ENCODE peak calls at places on chromosomes 11 and 22, in ten cellular contexts. Y is fibroblast of the aortic adventitia, Z is AG09309, U is esophagus squamous epithelium, J is nephron progenitor cell, C is AG04450, E is heart right ventricle, I is astrocyte of the cerebellum, N is fibroblast of pulmonary artery, R is epithelial cell of esophagus. L is an unnamed sample.

GRCh38 chr22:49255154-49255553 is 572.5 kb downstream of the BRD1 start:
- DNase-seq in Y (no peak), I (no peak), Z (no peak), R (no peak), J (no peak), E (no peak), C (no peak), U (no peak), N (no peak), L (no peak)

GRCh38 chr22:34403667-34404066 is 483.4 kb upstream of the LARGE1 start:
- DNase-seq in U (no peak), C (no peak), J (no peak), E (no peak), I (no peak), Y (no peak), N (no peak), R (no peak), Z (no peak), L (no peak)

GRCh38 chr22:50628543-50629134 is 687 bp upstream of the ARSA start:
- DNase-seq in E (no peak), C (no peak), Y (no peak), R (no peak), I (no peak), J (no peak), U (no peak), Z (no peak), N (no peak), L (no peak)

GRCh38 chr22:42937164-42937854 is 77.6 kb downstream of the PACSIN2 start:
- DNase-seq in I (peak), Z (peak), U (no peak), C (no peak), R (peak), E (no peak), J (no peak), N (peak), Y (peak), L (peak)

GRCh38 chr11:113384551-113384950 is 3.0 kb upstream of the ANKK1 start:
- DNase-seq in Y (peak), J (no peak), E (no peak), U (no peak), N (peak), I (peak), R (peak), C (peak), Z (peak), L (peak)

GRCh38 chr22:19503869-19504268 is 20.3 kb downstream of the CLDN5 start:
- DNase-seq in Z (no peak), N (no peak), J (no peak), R (no peak), Y (no peak), I (no peak), C (no peak), U (no peak), E (no peak), L (no peak)

GRCh38 chr11:106278391-106278790 is 200.9 kb downstream of the AASDHPPT start:
- DNase-seq in J (no peak), Y (peak), C (no peak), I (no peak), N (peak), R (no peak), Z (peak), E (no peak), U (no peak), L (peak)

GRCh38 chr22:19766506-19767426 is 6.2 kb downstream of the TBX1 start:
- DNase-seq in U (no peak), N (no peak), J (peak), C (no peak), R (peak), E (peak), Y (no peak), I (no peak), Z (no peak), L (no peak)

GRCh38 chr11:133974836-133975235 is 18.1 kb upstream of the IGSF9B start:
- DNase-seq in U (no peak), I (no peak), J (no peak), Y (no peak), N (no peak), R (no peak), E (no peak), C (no peak), Z (no peak), L (no peak)

GRCh38 chr11:27705873-27706820 is 5.9 kb upstream of the BDNF start:
- DNase-seq in R (peak), Z (no peak), E (no peak), I (no peak), Y (peak), C (no peak), J (peak), N (peak), U (no peak), L (peak)

GRCh38 chr22:44448271-44448780 is 49.7 kb downstream of the RTL6 start:
- DNase-seq in C (peak), N (peak), Z (peak), U (no peak), I (peak), J (no peak), E (peak), R (peak), Y (peak), L (peak)

GRCh38 chr11:110524227-110524626 is 94.5 kb downstream of the FDX1 start:
- DNase-seq in Z (peak), U (no peak), E (no peak), I (no peak), N (peak), C (peak), R (peak), J (no peak), Y (peak), L (peak)

GRCh38 chr11:13000116-13000515 is 9.0 kb upstream of the RASSF10 start:
- DNase-seq in R (no peak), U (no peak), N (no peak), Z (no peak), J (no peak), Y (no peak), C (no peak), E (no peak), I (no peak), L (no peak)

GRCh38 chr22:19749876-19750275 is 10.7 kb upstream of the TBX1 start:
- DNase-seq in J (no peak), E (no peak), R (no peak), Z (no peak), Y (no peak), C (no peak), U (no peak), I (no peak), N (no peak), L (no peak)

GRCh38 chr22:24153353-24153752 is 27.9 kb upstream of the SUSD2 start:
- DNase-seq in C (no peak), J (no peak), Z (no peak), U (no peak), E (no peak), Y (no peak), I (no peak), N (peak), R (no peak), L (no peak)

GRCh38 chr11:32231909-32232493 is 141.1 kb downstream of the RCN1 start:
- DNase-seq in Y (peak), R (peak), J (peak), C (no peak), Z (no peak), N (peak), U (no peak), E (no peak), I (no peak), L (peak)

GRCh38 chr11:100353083-100353482 is 334.0 kb upstream of the ARHGAP42 start:
- DNase-seq in R (peak), C (no peak), U (no peak), N (no peak), E (no peak), Y (no peak), I (no peak), J (no peak), Z (no peak), L (no peak)

GRCh38 chr11:64887757-64888405 is 9.5 kb upstream of the EHD1 start:
- DNase-seq in J (peak), Y (peak), R (peak), Z (no peak), I (no peak), N (peak), U (no peak), E (peak), C (no peak), L (peak)

GRCh38 chr22:23828800-23829680 is 9.8 kb downstream of the DERL3 start:
- DNase-seq in Y (no peak), J (no peak), N (no peak), E (no peak), R (no peak), I (no peak), C (no peak), Z (no peak), U (no peak), L (no peak)

GRCh38 chr11:124199702-124200101 is 16.6 kb downstream of the OR10D3 start:
- DNase-seq in J (no peak), N (peak), U (no peak), Z (no peak), C (no peak), Y (no peak), E (no peak), I (peak), R (peak), L (peak)

GRCh38 chr11:128632151-128632791 is 44.9 kb upstream of the ETS1 start:
- DNase-seq in E (no peak), N (peak), Y (peak), U (no peak), I (peak), J (peak), Z (peak), C (peak), R (peak), L (peak)

GRCh38 chr11:132559371-132560036 is 972.8 kb downstream of the OPCML start:
- DNase-seq in C (no peak), Y (no peak), U (no peak), J (no peak), I (no peak), N (no peak), R (no peak), Z (no peak), E (no peak), L (no peak)

GRCh38 chr22:45615364-45615763 is 56.3 kb upstream of the ATXN10 start:
- DNase-seq in U (no peak), N (no peak), E (no peak), Z (no peak), Y (no peak), I (no peak), C (no peak), J (no peak), R (no peak), L (no peak)

GRCh38 chr11:33449798-33450197 is 192.6 kb downstream of the HIPK3 start:
- DNase-seq in N (peak), Z (no peak), R (no peak), E (no peak), U (no peak), J (no peak), C (no peak), I (no peak), Y (peak), L (no peak)

GRCh38 chr11:77051511-77051910 is 15.3 kb upstream of the CAPN5 start:
- DNase-seq in Y (no peak), E (no peak), U (no peak), Z (no peak), I (no peak), N (peak), C (no peak), R (no peak), J (no peak), L (peak)

GRCh38 chr11:130527648-130528300 is 79.3 kb downstream of the ADAMTS15 start:
- DNase-seq in N (peak), R (no peak), C (no peak), E (peak), Y (peak), J (no peak), U (no peak), Z (no peak), I (no peak), L (no peak)

GRCh38 chr22:35021166-35021565 is 44.8 kb upstream of the ISX start:
- DNase-seq in C (no peak), U (no peak), Y (no peak), N (no peak), R (no peak), E (no peak), I (no peak), Z (no peak), J (no peak), L (no peak)

GRCh38 chr11:18524248-18524647 is 2.5 kb downstream of the TSG101 start:
- DNase-seq in U (no peak), J (no peak), E (no peak), C (no peak), Y (no peak), I (no peak), N (no peak), Z (no peak), R (no peak), L (no peak)

GRCh38 chr11:18526130-18526520 is 617 bp downstream of the TSG101 start:
- DNase-seq in N (no peak), J (no peak), I (no peak), Z (no peak), R (no peak), U (no peak), E (no peak), Y (peak), C (no peak), L (no peak)

GRCh38 chr11:18521123-18521522 is 5.6 kb downstream of the TSG101 start:
- DNase-seq in Y (no peak), I (no peak), N (no peak), J (no peak), E (no peak), U (no peak), Z (no peak), R (no peak), C (no peak), L (no peak)

GRCh38 chr11:18523079-18523478 is 3.7 kb downstream of the TSG101 start:
- DNase-seq in J (no peak), U (no peak), R (peak), Z (no peak), C (no peak), I (no peak), N (no peak), Y (no peak), E (no peak), L (peak)

GRCh38 chr11:18522388-18522787 is 4.4 kb downstream of the TSG101 start:
- DNase-seq in N (no peak), Z (no peak), C (no peak), E (no peak), I (no peak), R (peak), U (no peak), J (no peak), Y (peak), L (no peak)
- TF ChIP-seq CTCF in N (no peak), Z (no peak), C (no peak), E (no peak), I (peak), R (peak), U (no peak), J (no peak), Y (no peak), L (no peak)

DNA sequence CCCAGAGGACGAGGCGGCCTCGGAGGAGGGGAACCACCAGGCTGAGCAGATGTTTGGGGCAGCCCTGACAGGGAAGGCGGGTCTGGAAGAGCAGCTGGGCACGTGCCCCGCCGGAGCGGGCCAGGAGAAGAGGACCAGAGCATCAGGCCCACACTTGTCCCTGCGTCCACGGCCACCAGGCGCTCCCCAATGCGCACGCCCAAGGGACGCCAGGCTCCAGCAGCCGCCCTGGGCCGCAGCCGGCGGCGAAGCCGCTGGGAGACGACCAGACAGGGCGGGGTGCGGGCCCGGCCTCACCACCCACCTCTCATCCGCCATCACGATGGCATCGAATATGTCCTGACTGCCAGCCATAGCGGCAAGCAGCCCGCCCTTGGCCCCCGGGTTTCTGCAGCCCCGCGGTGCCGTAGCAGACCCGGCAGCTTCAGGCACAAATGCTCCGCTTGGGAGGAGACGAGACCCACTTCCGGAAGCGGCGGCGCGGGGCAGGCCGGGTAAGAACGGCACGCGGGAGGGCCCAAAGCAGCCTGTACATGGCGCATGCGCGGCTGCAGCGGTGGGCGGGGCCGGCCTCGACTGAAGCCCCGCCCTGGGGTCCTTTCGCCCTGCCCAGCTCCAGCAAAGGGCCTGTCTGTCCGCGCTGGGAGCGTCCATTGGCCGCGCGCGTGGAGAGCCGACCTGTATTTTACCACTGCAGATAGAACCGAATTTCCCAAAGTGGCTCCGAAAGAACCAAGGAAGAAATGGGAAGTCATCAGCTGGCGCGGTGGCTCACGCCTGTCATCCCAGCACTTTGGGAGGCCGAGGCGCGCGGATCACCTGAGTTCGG is at the start of gene LTO1:
- DNase-seq in C (peak), Y (peak), N (peak), R (peak), Z (peak), E (peak), U (peak), I (peak), J (peak), L (peak)
- TF ChIP-seq CTCF in C (no peak), Y (no peak), N (no peak), R (peak), Z (no peak), E (no peak), U (no peak), I (no peak), J (no peak), L (no peak)

GRCh38 chr11:118621898-118622375 is 14.5 kb downstream of the PHLDB1 start:
- DNase-seq in Y (no peak), U (no peak), I (no peak), C (no peak), Z (no peak), J (no peak), N (no peak), E (no peak), R (no peak), L (peak)

GRCh38 chr11:118619444-118620205 is 12.2 kb downstream of the PHLDB1 start:
- DNase-seq in C (peak), J (no peak), U (no peak), N (peak), Y (peak), R (peak), E (no peak), Z (peak), I (peak), L (peak)

GRCh38 chr11:118618991-118619375 is 11.6 kb downstream of the PHLDB1 start:
- DNase-seq in C (no peak), Z (no peak), E (peak), J (no peak), Y (peak), N (peak), R (no peak), U (no peak), I (peak), L (peak)

GRCh38 chr11:118621071-118621815 is 13.8 kb downstream of the PHLDB1 start:
- DNase-seq in I (peak), Y (peak), J (peak), E (peak), U (no peak), N (peak), R (peak), C (no peak), Z (no peak), L (peak)

DNA sequence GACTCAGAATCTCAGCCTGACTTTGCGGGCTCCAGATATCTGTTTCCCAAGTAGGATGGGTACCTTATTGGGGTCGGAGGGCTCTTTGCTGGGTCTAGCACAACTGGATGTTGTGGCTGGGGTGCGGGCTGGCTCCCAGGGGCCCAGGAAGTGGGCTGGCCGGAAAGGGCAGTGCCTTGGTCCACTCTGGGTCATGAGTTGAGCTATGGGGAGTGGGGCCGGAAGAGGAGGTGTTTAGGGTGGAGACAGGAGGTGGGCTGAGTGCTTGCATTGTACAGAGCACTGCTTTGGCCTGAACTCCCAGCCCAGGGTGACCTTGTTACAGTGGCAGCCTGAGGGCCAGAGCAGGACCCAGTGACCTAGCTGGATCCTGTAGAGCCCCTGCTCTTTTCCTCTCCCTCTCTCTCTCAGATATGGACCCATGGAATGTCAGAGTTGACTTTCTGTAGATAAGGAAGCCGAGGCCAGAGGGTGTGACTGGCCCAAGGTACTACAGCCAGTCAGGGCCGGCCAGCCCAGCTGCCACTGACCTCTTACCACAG is 13.2 kb downstream of the PHLDB1 start:
- DNase-seq in Y (no peak), U (no peak), Z (no peak), R (no peak), I (no peak), N (peak), C (no peak), E (peak), J (no peak), L (no peak)
- TF ChIP-seq CTCF in Y (no peak), U (no peak), Z (no peak), R (no peak), I (no peak), N (no peak), C (no peak), E (no peak), J (no peak), L (no peak)

GRCh38 chr11:122879785-122880184 is 2.8 kb upstream of the JHY start:
- DNase-seq in I (no peak), R (no peak), J (no peak), E (no peak), N (no peak), C (no peak), Y (no peak), U (no peak), Z (no peak), L (no peak)
- TF ChIP-seq CTCF in I (peak), R (no peak), J (peak), E (no peak), N (no peak), C (no peak), Y (no peak), U (no peak), Z (no peak), L (no peak)

DNA sequence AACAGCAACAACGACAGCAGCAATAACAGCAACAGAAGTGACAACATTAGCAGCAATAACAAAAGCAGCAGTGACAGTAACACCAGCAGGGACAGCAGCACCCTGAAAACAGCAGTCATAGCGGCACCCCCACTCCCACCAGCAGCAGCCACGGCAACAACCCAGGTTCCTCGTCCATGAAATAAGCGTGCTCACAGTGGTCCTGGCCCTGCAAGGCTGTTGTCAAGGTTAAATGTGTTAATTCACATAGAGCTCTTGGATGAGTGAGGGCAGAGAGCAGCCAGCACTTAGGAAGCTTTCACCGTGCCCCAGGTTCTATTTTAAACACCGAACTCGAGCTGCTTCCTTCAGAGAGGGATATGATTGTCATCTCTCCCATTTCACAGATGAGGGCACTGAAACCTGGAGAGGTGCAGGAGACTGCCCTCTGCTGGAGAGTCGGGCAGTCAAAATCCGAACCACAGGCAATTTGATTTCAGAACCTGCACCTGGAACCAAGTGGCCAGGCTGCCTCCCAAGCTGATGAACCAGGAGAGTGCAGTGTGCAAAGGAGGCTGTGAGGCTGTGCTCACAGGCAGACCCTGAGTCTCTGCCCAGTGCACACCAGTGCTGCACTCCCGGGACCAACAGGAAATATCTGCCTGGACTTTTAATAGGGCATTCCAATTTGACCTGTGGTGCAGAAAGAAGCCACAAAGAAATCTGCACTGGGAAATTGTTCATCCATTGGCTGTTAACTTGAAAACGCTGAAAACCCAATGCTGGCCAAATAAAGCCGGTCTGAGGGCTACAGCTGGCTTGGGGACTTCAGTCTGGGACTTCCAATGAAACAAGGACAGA is 22.9 kb upstream of the FGF3 start:
- DNase-seq in Z (no peak), R (no peak), I (no peak), C (no peak), U (no peak), N (peak), E (no peak), Y (peak), J (no peak), L (peak)
- TF ChIP-seq CTCF in Z (peak), R (peak), I (peak), C (peak), U (no peak), N (peak), E (peak), Y (peak), J (peak), L (peak)